ENCODE peak calls at places on chromosomes 16 and 17, in four cellular contexts. One of them, this sample, is unnamed.

GRCh38 chr17:81831957-81832607 is 1.0 kb downstream of the MCRIP1 start:
- DNase-seq in uterus: no peak
- DNase-seq in pulmonary artery endothelial cell: no peak
- DNase-seq in Kasumi-1: peak; percentile 80
- DNase-seq in this sample: no peak

GRCh38 chr17:8138366-8138671 is 13.9 kb downstream of the PER1 start:
- DNase-seq in Kasumi-1: no peak
- DNase-seq in uterus: no peak
- DNase-seq in pulmonary artery endothelial cell: no peak
- DNase-seq in this sample: no peak

GRCh38 chr16:85820604-85821372 is 21.3 kb downstream of the COX4I1 start:
- DNase-seq in Kasumi-1: no peak
- DNase-seq in uterus: no peak
- DNase-seq in pulmonary artery endothelial cell: no peak
- DNase-seq in this sample: no peak

GRCh38 chr16:8996891-8997290 is 33.2 kb upstream of the USP7 start:
- DNase-seq in Kasumi-1: no peak
- DNase-seq in uterus: no peak
- DNase-seq in pulmonary artery endothelial cell: no peak
- DNase-seq in this sample: no peak

GRCh38 chr16:69089091-69089912 is 16.2 kb upstream of the HAS3 start:
- DNase-seq in uterus: no peak
- DNase-seq in pulmonary artery endothelial cell: no peak
- DNase-seq in Kasumi-1: no peak
- DNase-seq in this sample: no peak

GRCh38 chr16:4601317-4602186 is 13.1 kb downstream of the UBALD1 start:
- DNase-seq in uterus: peak; percentile 59
- DNase-seq in pulmonary artery endothelial cell: no peak
- DNase-seq in Kasumi-1: no peak
- DNase-seq in this sample: no peak

GRCh38 chr17:79930077-79930785 is 91.0 kb upstream of the CBX4 start:
- DNase-seq in pulmonary artery endothelial cell: no peak
- DNase-seq in Kasumi-1: no peak
- DNase-seq in uterus: no peak
- DNase-seq in this sample: no peak

GRCh38 chr16:4350365-4350786 is 745 bp downstream of the PAM16 start:
- DNase-seq in uterus: no peak
- DNase-seq in pulmonary artery endothelial cell: no peak
- DNase-seq in Kasumi-1: no peak
- DNase-seq in this sample: no peak

GRCh38 chr16:20383106-20384029 is 21.2 kb downstream of the PDILT start:
- DNase-seq in uterus: peak; percentile 67
- DNase-seq in pulmonary artery endothelial cell: peak; percentile 15
- DNase-seq in Kasumi-1: peak; percentile 48
- DNase-seq in this sample: peak; percentile 64

This sample was measured in GM10248.